ENCODE peak calls at places on chromosomes 4 and X, in eight cellular contexts. I is upper lobe of right lung, M is ovary, U is AG04450, T is PC-9, P is fibroblast of lung, V is HepG2, F is GM23248. D is an unnamed sample.

GRCh38 chr4:81421346-81422218 is 50.1 kb downstream of the RASGEF1B start:
- DNase-seq in P (peak; percentile 59), M (no peak), I (no peak), F (peak; percentile 36), U (no peak), T (peak; percentile 39), V (no peak), D (peak; percentile 70)

GRCh38 chr4:173498771-173499170 is 31.3 kb downstream of the HAND2 start:
- DNase-seq in U (no peak), M (no peak), P (no peak), I (no peak), V (no peak), F (peak; percentile 55), T (no peak), D (no peak)

GRCh38 chrX:44203791-44204190 is 139.7 kb downstream of the EFHC2 start:
- DNase-seq in U (no peak), P (no peak), I (no peak), F (no peak), V (peak; percentile 0), M (no peak), T (no peak), D (no peak)

GRCh38 chr4:25908491-25908901 is 5.5 kb upstream of the SMIM20 start:
- DNase-seq in M (no peak), T (peak; percentile 60), F (peak; percentile 96), U (peak; percentile 88), V (peak; percentile 66), I (no peak), P (peak; percentile 97), D (peak; percentile 90)

GRCh38 chr4:123676550-123677229 is 280.1 kb downstream of the SPRY1 start:
- DNase-seq in V (no peak), M (no peak), U (no peak), I (no peak), F (no peak), P (peak; percentile 27), T (no peak), D (no peak)

GRCh38 chr4:34723606-34724005 is 1520.7 kb downstream of the ARAP2 start:
- DNase-seq in P (peak; percentile 13), T (no peak), V (no peak), I (no peak), F (no peak), M (no peak), U (no peak), D (no peak)

GRCh38 chrX:112587194-112587593 is 92.5 kb downstream of the LHFPL1 start:
- DNase-seq in M (no peak), F (no peak), I (no peak), U (no peak), T (no peak), P (no peak), V (no peak), D (no peak)

GRCh38 chrX:71911023-71911730 is 532 bp downstream of the NHSL2 start:
- DNase-seq in M (peak; percentile 9), F (peak; percentile 40), P (peak; percentile 24), T (no peak), V (no peak), I (no peak), U (no peak), D (no peak)

GRCh38 chr4:138897818-138898226 is 117.8 kb upstream of the NOCT start:
- DNase-seq in M (no peak), V (peak; percentile 7), T (peak; percentile 92), P (peak; percentile 98), F (peak; percentile 87), U (peak; percentile 26), I (no peak), D (no peak)

GRCh38 chr4:81130569-81130968 is 84.5 kb downstream of the PRKG2 start:
- DNase-seq in U (no peak), P (no peak), T (no peak), I (no peak), V (no peak), F (no peak), M (no peak), D (no peak)

GRCh38 chr4:143337600-143338287 is 1.1 kb downstream of the GAB1 start:
- DNase-seq in P (peak; percentile 67), U (no peak), V (peak; percentile 70), T (no peak), F (peak; percentile 70), M (peak; percentile 55), I (peak; percentile 74), D (no peak)

GRCh38 chr4:128244379-128244778 is 43.2 kb downstream of the PGRMC2 start:
- DNase-seq in P (peak; percentile 30), T (no peak), M (no peak), F (peak; percentile 75), U (no peak), V (no peak), I (no peak), D (no peak)

GRCh38 chrX:105837227-105837626 is 14.9 kb downstream of the NRK start:
- DNase-seq in V (no peak), M (peak; percentile 87), T (peak; percentile 50), I (no peak), F (no peak), U (peak; percentile 71), P (peak; percentile 88), D (peak; percentile 14)

GRCh38 chr4:48033825-48034413 is 17.3 kb downstream of the NIPAL1 start:
- DNase-seq in P (peak; percentile 7), U (no peak), M (no peak), T (no peak), I (no peak), V (peak; percentile 28), F (peak; percentile 37), D (peak; percentile 36)

GRCh38 chr4:178198691-178199090 is 756.5 kb upstream of the AGA start:
- DNase-seq in F (no peak), I (no peak), P (peak; percentile 74), U (no peak), T (peak; percentile 38), M (no peak), V (no peak), D (no peak)

GRCh38 chrX:40098264-40099045 is 697 bp upstream of the BCOR start:
- DNase-seq in P (peak; percentile 56), T (no peak), M (peak; percentile 52), F (peak; percentile 71), U (no peak), I (peak; percentile 73), V (no peak), D (no peak)

GRCh38 chr4:25727711-25728493 is 72.3 kb downstream of the SLC34A2 start:
- DNase-seq in M (no peak), T (no peak), V (no peak), U (no peak), F (no peak), P (no peak), I (no peak), D (no peak)

GRCh38 chr4:22063613-22064012 is 115.0 kb upstream of the KCNIP4 start:
- DNase-seq in P (no peak), T (no peak), F (peak; percentile 58), M (no peak), U (no peak), I (no peak), V (no peak), D (no peak)

GRCh38 chrX:50779694-50780093 is 34.3 kb downstream of the SHROOM4 start:
- DNase-seq in F (peak; percentile 4), V (no peak), P (peak; percentile 7), U (no peak), M (no peak), T (no peak), I (no peak), D (no peak)

GRCh38 chr4:176090115-176090514 is 24.5 kb downstream of the WDR17 start:
- DNase-seq in F (no peak), M (no peak), P (no peak), I (no peak), V (no peak), U (no peak), T (no peak), D (no peak)

GRCh38 chrX:39682778-39683177 is 415.0 kb downstream of the BCOR start:
- DNase-seq in F (no peak), T (no peak), U (no peak), P (no peak), I (no peak), M (no peak), V (no peak), D (no peak)

GRCh38 chr4:152629908-152630307 is 49.9 kb downstream of the TMEM154 start:
- DNase-seq in F (no peak), V (no peak), M (no peak), I (no peak), U (no peak), P (no peak), T (no peak), D (no peak)

GRCh38 chr4:152634110-152634760 is 45.6 kb downstream of the TMEM154 start:
- DNase-seq in I (no peak), V (peak; percentile 65), F (peak; percentile 39), U (no peak), T (no peak), M (no peak), P (no peak), D (no peak)

GRCh38 chr4:152630361-152630760 is 49.4 kb downstream of the TMEM154 start:
- DNase-seq in U (no peak), I (no peak), F (no peak), V (no peak), M (no peak), T (no peak), P (no peak), D (no peak)

GRCh38 chr4:152635876-152636275 is 43.9 kb downstream of the TMEM154 start:
- DNase-seq in I (no peak), V (no peak), P (no peak), F (no peak), M (no peak), U (no peak), T (no peak), D (no peak)

GRCh38 chr4:152633118-152633517 is 46.7 kb downstream of the TMEM154 start:
- DNase-seq in V (no peak), T (no peak), M (no peak), P (no peak), U (no peak), F (no peak), I (no peak), D (no peak)
- H3K27ac ChIP-seq in V (no peak overlapping the region), T (no peak overlapping the region), M (no peak overlapping the region), P (no peak overlapping the region), U (no peak overlapping the region), F (no peak overlapping the region), I (no peak overlapping the region), D (peak overlapping the region; percentile 33)

DNA sequence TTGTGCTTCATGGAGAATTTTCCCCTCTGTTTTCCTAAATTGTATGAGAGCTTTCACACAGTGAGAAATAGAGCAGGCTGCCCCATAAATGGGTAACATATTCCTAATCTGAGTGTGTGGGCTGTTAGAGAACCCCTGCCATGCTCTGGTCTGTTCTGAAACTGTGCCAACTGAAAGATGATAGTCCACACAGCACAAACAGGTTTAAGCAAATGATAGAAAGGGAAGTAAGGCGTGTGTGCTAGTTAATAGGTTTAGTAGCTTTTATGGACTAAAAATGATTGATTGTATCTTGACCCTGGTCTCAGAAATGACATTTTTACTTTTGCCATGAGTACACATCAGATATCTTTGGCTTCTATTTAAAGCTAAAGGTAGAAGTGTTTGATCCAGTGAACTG is 106.2 kb downstream of the PRRG1 start:
- DNase-seq in P (no peak), I (no peak), V (no peak), M (no peak), T (no peak), U (no peak), F (no peak), D (no peak)
- H3K27ac ChIP-seq in P (no peak overlapping the region), I (no peak overlapping the region), V (no peak overlapping the region), M (no peak overlapping the region), T (peak overlapping the region; percentile 52), U (no peak overlapping the region), F (no peak overlapping the region), D (no peak overlapping the region)

GRCh38 chr4:184387351-184387750 is 87.0 kb downstream of the IRF2 start:
- DNase-seq in M (no peak), P (no peak), I (no peak), U (no peak), T (no peak), V (no peak), F (no peak), D (no peak)
- H3K27ac ChIP-seq in M (no peak overlapping the region), P (no peak overlapping the region), I (no peak overlapping the region), U (no peak overlapping the region), T (no peak overlapping the region), V (no peak overlapping the region), F (no peak overlapping the region), D (no peak overlapping the region)

GRCh38 chrX:67998540-67998939 is 434.8 kb downstream of the OPHN1 start:
- DNase-seq in U (no peak), V (no peak), I (no peak), M (no peak), P (no peak), F (no peak), T (no peak), D (no peak)
- H3K27ac ChIP-seq in U (no peak overlapping the region), V (no peak overlapping the region), I (no peak overlapping the region), M (no peak overlapping the region), P (no peak overlapping the region), F (no peak overlapping the region), T (no peak overlapping the region), D (no peak overlapping the region)